ENCODE peak calls at places on chromosomes 16 and 17, in four cellular contexts. M is tibial nerve, Y is GF-D8, N is SHP77. P is an unnamed sample.

GRCh38 chr17:28384281-28385036 is 13.0 kb downstream of the SARM1 start:
- DNase-seq in M (peak; percentile 14), Y (no peak), N (no peak), P (no peak)

GRCh38 chr17:75009139-75009724 is 3.2 kb upstream of the MRPL58 start:
- DNase-seq in M (no peak), Y (no peak), N (no peak), P (no peak)

GRCh38 chr17:76901542-76902197 is 33.5 kb downstream of the MGAT5B start:
- DNase-seq in M (no peak), Y (no peak), N (no peak), P (no peak)

GRCh38 chr17:8418471-8418870 is 17.2 kb upstream of the NDEL1 start:
- DNase-seq in M (no peak), Y (no peak), N (no peak), P (no peak)

GRCh38 chr16:27803775-27804549 is 254.0 kb downstream of the KATNIP start:
- DNase-seq in M (no peak), Y (no peak), N (no peak), P (no peak)

GRCh38 chr16:35339337-35339736 is 1879.9 kb downstream of the TP53TG3F start:
- DNase-seq in M (no peak), Y (no peak), N (no peak), P (no peak)

GRCh38 chr16:9523994-9524393 is 432.6 kb downstream of the HAPSTR1 start:
- DNase-seq in M (no peak), Y (no peak), N (no peak), P (no peak)

GRCh38 chr17:15341385-15341849 is at the start of gene TEKT3:
- DNase-seq in M (peak; percentile 75), Y (no peak), N (no peak), P (no peak)